ENCODE peak calls at places on chromosome 10, in four cellular contexts. O, B, Q and D are unnamed samples.
A peak's percentile ranks its signal among the peaks of the same experiment; 100 is the strongest.

GRCh38 chr10:9302142-9302746 is 1247.8 kb downstream of the GATA3 start:
- DNase-seq in O (peak; percentile 48), Q (peak; percentile 51), B (peak; percentile 60), D (no peak)

GRCh38 chr10:129962558-129963075 is 1.5 kb downstream of the EBF3 start:
- DNase-seq in O (no peak), Q (no peak), B (no peak), D (no peak)

GRCh38 chr10:74983383-74983782 is 128.1 kb upstream of the SAMD8 start:
- DNase-seq in O (no peak), Q (no peak), B (no peak), D (no peak)

GRCh38 chr10:121284952-121285351 is 313.3 kb downstream of the FGFR2 start:
- DNase-seq in B (no peak), O (no peak), Q (no peak), D (no peak)

GRCh38 chr10:63416376-63416775 is 49.4 kb downstream of the JMJD1C start:
- DNase-seq in B (no peak), O (no peak), Q (no peak), D (no peak)

GRCh38 chr10:59470570-59470969 is 108.2 kb upstream of the FAM13C start:
- DNase-seq in O (no peak), B (no peak), Q (no peak), D (no peak)

GRCh38 chr10:124994573-124995473 is 52.9 kb downstream of the ZRANB1 start:
- DNase-seq in O (no peak), Q (no peak), B (no peak), D (no peak)

GRCh38 chr10:77388571-77388970 is 249.0 kb downstream of the KCNMA1 start:
- DNase-seq in O (no peak), B (no peak), Q (no peak), D (no peak)

GRCh38 chr10:115814542-115814941 is 458.5 kb downstream of the GFRA1 start:
- DNase-seq in Q (no peak), O (no peak), B (peak; percentile 45), D (no peak)